ENCODE peak calls at places on chromosome 11, in eight cellular contexts. U is mucosa of gallbladder, X is sciatic nerve, M is GM23248, P is amniotic stem cell, J is neuronal stem cell, G is Calu3, L is OCI-LY7. S is an unnamed sample.

GRCh38 chr11:18705651-18706281 is 7.2 kb downstream of the TMEM86A start:
- DNase-seq in G (no peak), J (no peak), U (peak; percentile 35), M (peak; percentile 18), L (no peak), P (no peak), X (no peak), S (no peak)

GRCh38 chr11:73383249-73384126 is 7.3 kb downstream of the RELT start:
- DNase-seq in X (no peak), M (peak; percentile 30), L (peak; percentile 58), G (peak; percentile 27), U (peak; percentile 25), J (no peak), P (no peak), S (no peak)

GRCh38 chr11:70525006-70525405 is 126.7 kb downstream of the CTTN start:
- DNase-seq in J (no peak), U (no peak), G (no peak), X (no peak), M (no peak), P (no peak), L (no peak), S (no peak)

GRCh38 chr11:116035972-116036371 is 531.8 kb upstream of the CADM1 start:
- DNase-seq in J (no peak), G (no peak), P (no peak), M (no peak), X (no peak), U (no peak), L (no peak), S (no peak)

GRCh38 chr11:501001-501682 is 5.9 kb downstream of the RNH1 start:
- DNase-seq in U (no peak), P (no peak), G (no peak), X (no peak), M (no peak), L (no peak), J (no peak), S (no peak)

GRCh38 chr11:72738199-72739141 is 13.7 kb downstream of the ARAP1 start:
- DNase-seq in L (peak; percentile 90), X (no peak), P (no peak), M (peak; percentile 83), J (no peak), U (no peak), G (no peak), S (no peak)

GRCh38 chr11:116535954-116536353 is 236.8 kb downstream of the BUD13 start:
- DNase-seq in J (no peak), M (no peak), X (peak; percentile 10), L (no peak), U (no peak), G (no peak), P (no peak), S (no peak)

GRCh38 chr11:9755561-9755960 is 91.7 kb downstream of the SWAP70 start:
- DNase-seq in P (no peak), X (no peak), M (peak; percentile 53), U (no peak), G (no peak), J (no peak), L (no peak), S (no peak)

GRCh38 chr11:47348859-47349258 is 3.6 kb downstream of the MYBPC3 start:
- DNase-seq in M (peak; percentile 31), P (no peak), G (peak; percentile 12), L (peak; percentile 54), J (no peak), U (no peak), X (no peak), S (no peak)

GRCh38 chr11:121741954-121742361 is 289.2 kb upstream of the SORL1-AS1 start:
- DNase-seq in L (no peak), M (peak; percentile 59), P (no peak), J (no peak), X (peak; percentile 88), G (no peak), U (peak; percentile 70), S (no peak)

GRCh38 chr11:116454020-116454645 is 318.7 kb downstream of the BUD13 start:
- DNase-seq in L (peak; percentile 41), U (peak; percentile 48), J (no peak), G (peak; percentile 56), P (no peak), X (peak; percentile 66), M (peak; percentile 68), S (no peak)